ENCODE peak calls at places on chromosomes 6 and 20, in eight cellular contexts. One of them, this sample, is unnamed. For H3K4me1, the result is how much of the 10 kb centered on the place peaks cover.

GRCh38 chr6:74534485-74535211 is 671.2 kb downstream of the COL12A1 start:
- DNase-seq in A549: peak
- DNase-seq in K562: no peak
- DNase-seq in transverse colon: no peak
- DNase-seq in ovary: no peak
- DNase-seq in esophagus muscularis mucosa: no peak
- DNase-seq in H1: no peak
- DNase-seq in GM12878: no peak
- DNase-seq in this sample: no peak

GRCh38 chr20:22597303-22597702 is 12.9 kb upstream of the FOXA2 start:
- DNase-seq in A549: no peak
- DNase-seq in K562: no peak
- DNase-seq in transverse colon: no peak
- DNase-seq in ovary: no peak
- DNase-seq in esophagus muscularis mucosa: no peak
- DNase-seq in H1: no peak
- DNase-seq in GM12878: no peak
- DNase-seq in this sample: no peak

GRCh38 chr6:27759930-27760329 is 152.3 kb downstream of the OR2B2 start:
- DNase-seq in A549: no peak
- DNase-seq in K562: peak
- DNase-seq in transverse colon: no peak
- DNase-seq in ovary: no peak
- DNase-seq in esophagus muscularis mucosa: no peak
- DNase-seq in H1: no peak
- DNase-seq in GM12878: no peak
- DNase-seq in this sample: no peak

GRCh38 chr20:46631874-46632446 is 19.3 kb downstream of the SLC13A3 start:
- DNase-seq in A549: no peak
- DNase-seq in K562: no peak
- DNase-seq in transverse colon: no peak
- DNase-seq in ovary: no peak
- DNase-seq in esophagus muscularis mucosa: no peak
- DNase-seq in H1: no peak
- DNase-seq in GM12878: no peak
- DNase-seq in this sample: no peak

GRCh38 chr20:4858000-4858399 is 136.3 kb downstream of the PRND start:
- DNase-seq in A549: no peak
- DNase-seq in K562: no peak
- DNase-seq in transverse colon: no peak
- DNase-seq in ovary: no peak
- DNase-seq in esophagus muscularis mucosa: no peak
- DNase-seq in H1: no peak
- DNase-seq in GM12878: no peak
- DNase-seq in this sample: no peak

GRCh38 chr6:87641065-87641692 is 51.2 kb downstream of the ORC3 start:
- DNase-seq in A549: no peak
- DNase-seq in K562: no peak
- DNase-seq in transverse colon: no peak
- DNase-seq in ovary: no peak
- DNase-seq in esophagus muscularis mucosa: no peak
- DNase-seq in H1: no peak
- DNase-seq in GM12878: no peak
- DNase-seq in this sample: no peak

GRCh38 chr20:21029356-21029755 is 76.8 kb downstream of the LINC00237 start:
- DNase-seq in A549: no peak
- DNase-seq in K562: no peak
- DNase-seq in transverse colon: no peak
- DNase-seq in ovary: no peak
- DNase-seq in esophagus muscularis mucosa: no peak
- DNase-seq in H1: no peak
- DNase-seq in GM12878: no peak
- DNase-seq in this sample: no peak

GRCh38 chr6:32252326-32253009 is 28.6 kb upstream of the NOTCH4 start:
- DNase-seq in A549: no peak
- DNase-seq in K562: no peak
- DNase-seq in transverse colon: no peak
- DNase-seq in ovary: no peak
- DNase-seq in esophagus muscularis mucosa: no peak
- DNase-seq in H1: no peak
- DNase-seq in GM12878: no peak
- DNase-seq in this sample: no peak

GRCh38 chr6:13098006-13098405 is 230.3 kb downstream of the TBC1D7 start:
- DNase-seq in A549: no peak
- DNase-seq in K562: no peak
- DNase-seq in transverse colon: no peak
- DNase-seq in ovary: no peak
- DNase-seq in esophagus muscularis mucosa: no peak
- DNase-seq in H1: no peak
- DNase-seq in GM12878: no peak
- DNase-seq in this sample: no peak

GRCh38 chr20:38676576-38676975 is 47.7 kb upstream of the SLC32A1 start:
- DNase-seq in A549: no peak
- DNase-seq in K562: no peak
- DNase-seq in transverse colon: no peak
- DNase-seq in ovary: no peak
- DNase-seq in esophagus muscularis mucosa: no peak
- DNase-seq in H1: no peak
- DNase-seq in GM12878: no peak
- DNase-seq in this sample: no peak

GRCh38 chr6:10599046-10599445 is 77.9 kb downstream of the GCNT2 start:
- DNase-seq in A549: no peak
- DNase-seq in K562: no peak
- DNase-seq in transverse colon: no peak
- DNase-seq in ovary: no peak
- DNase-seq in esophagus muscularis mucosa: no peak
- DNase-seq in H1: no peak
- DNase-seq in GM12878: no peak
- DNase-seq in this sample: no peak

GRCh38 chr20:17917832-17918618 is 50.6 kb downstream of the SNX5 start:
- DNase-seq in A549: no peak
- DNase-seq in K562: no peak
- DNase-seq in transverse colon: no peak
- DNase-seq in ovary: no peak
- DNase-seq in esophagus muscularis mucosa: no peak
- DNase-seq in H1: no peak
- DNase-seq in GM12878: no peak
- DNase-seq in this sample: no peak

GRCh38 chr6:99178168-99178567 is 171.3 kb downstream of the FAXC start:
- DNase-seq in A549: no peak
- DNase-seq in K562: no peak
- DNase-seq in transverse colon: no peak
- DNase-seq in ovary: no peak
- DNase-seq in esophagus muscularis mucosa: no peak
- DNase-seq in H1: no peak
- DNase-seq in GM12878: no peak
- DNase-seq in this sample: no peak

GRCh38 chr6:32439708-32440214 is at the start of gene HLA-DRA:
- DNase-seq in A549: no peak
- DNase-seq in K562: peak
- DNase-seq in transverse colon: no peak
- DNase-seq in ovary: no peak
- DNase-seq in esophagus muscularis mucosa: no peak
- DNase-seq in H1: no peak
- DNase-seq in GM12878: peak
- DNase-seq in this sample: no peak

GRCh38 chr6:151136141-151136755 is 103.5 kb upstream of the AKAP12 start:
- DNase-seq in A549: no peak
- DNase-seq in K562: no peak
- DNase-seq in transverse colon: no peak
- DNase-seq in ovary: no peak
- DNase-seq in esophagus muscularis mucosa: no peak
- DNase-seq in H1: no peak
- DNase-seq in GM12878: no peak
- DNase-seq in this sample: no peak

GRCh38 chr6:138377844-138378243 is at the start of gene SMIM28:
- DNase-seq in A549: no peak
- DNase-seq in K562: no peak
- DNase-seq in transverse colon: no peak
- DNase-seq in ovary: no peak
- DNase-seq in esophagus muscularis mucosa: no peak
- DNase-seq in H1: no peak
- DNase-seq in GM12878: no peak
- DNase-seq in this sample: no peak

GRCh38 chr20:7937328-7937727 is 2.9 kb downstream of the HAO1 start:
- DNase-seq in A549: no peak
- DNase-seq in K562: no peak
- DNase-seq in transverse colon: no peak
- DNase-seq in ovary: no peak
- DNase-seq in esophagus muscularis mucosa: no peak
- DNase-seq in H1: no peak
- DNase-seq in GM12878: no peak
- DNase-seq in this sample: no peak

GRCh38 chr20:7935027-7935551 is 5.2 kb downstream of the HAO1 start:
- DNase-seq in A549: no peak
- DNase-seq in K562: no peak
- DNase-seq in transverse colon: no peak
- DNase-seq in ovary: no peak
- DNase-seq in esophagus muscularis mucosa: no peak
- DNase-seq in H1: no peak
- DNase-seq in GM12878: peak
- DNase-seq in this sample: no peak

GRCh38 chr20:7938058-7938457 is 2.2 kb downstream of the HAO1 start:
- DNase-seq in A549: no peak
- DNase-seq in K562: no peak
- DNase-seq in transverse colon: no peak
- DNase-seq in ovary: no peak
- DNase-seq in esophagus muscularis mucosa: no peak
- DNase-seq in H1: no peak
- DNase-seq in GM12878: no peak
- DNase-seq in this sample: no peak

GRCh38 chr20:7939663-7940062 is 595 bp downstream of the HAO1 start:
- DNase-seq in A549: no peak
- DNase-seq in K562: no peak
- DNase-seq in transverse colon: no peak
- DNase-seq in ovary: no peak
- DNase-seq in esophagus muscularis mucosa: no peak
- DNase-seq in H1: no peak
- DNase-seq in GM12878: no peak
- DNase-seq in this sample: no peak

GRCh38 chr20:7936735-7937078 is 3.6 kb downstream of the HAO1 start:
- DNase-seq in A549: no peak
- DNase-seq in K562: no peak
- DNase-seq in transverse colon: no peak
- DNase-seq in ovary: no peak
- DNase-seq in esophagus muscularis mucosa: no peak
- DNase-seq in H1: no peak
- DNase-seq in GM12878: no peak
- DNase-seq in this sample: no peak
- TF ChIP-seq CTCF in A549: no peak
- TF ChIP-seq CTCF in K562: no peak
- TF ChIP-seq CTCF in transverse colon: no peak
- TF ChIP-seq CTCF in ovary: no peak
- TF ChIP-seq CTCF in esophagus muscularis mucosa: no peak
- TF ChIP-seq CTCF in H1: no peak
- TF ChIP-seq CTCF in GM12878: no peak
- TF ChIP-seq CTCF in this sample: peak

DNA sequence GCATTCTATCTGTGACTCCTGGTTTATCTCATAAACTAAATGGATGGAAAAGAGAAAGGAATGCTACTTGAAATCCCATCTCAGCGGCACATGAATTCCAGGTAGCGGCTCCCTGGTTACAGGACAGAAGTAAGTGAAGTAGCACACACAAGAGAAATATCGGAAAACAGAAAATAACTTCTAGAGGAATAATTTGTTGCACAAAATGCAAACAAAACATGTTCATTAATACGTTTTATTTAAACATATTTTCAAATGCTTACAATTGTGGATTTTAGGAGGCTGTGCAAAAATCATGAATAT is 26.5 kb upstream of the RPS6KA2 start:
- DNase-seq in A549: no peak
- DNase-seq in K562: no peak
- DNase-seq in transverse colon: no peak
- DNase-seq in ovary: no peak
- DNase-seq in esophagus muscularis mucosa: no peak
- DNase-seq in H1: no peak
- DNase-seq in GM12878: no peak
- DNase-seq in this sample: no peak
- H3K4me1 ChIP-seq in A549: under half
- H3K4me1 ChIP-seq in K562: under half
- H3K4me1 ChIP-seq in transverse colon: under half
- H3K4me1 ChIP-seq in ovary: under half
- H3K4me1 ChIP-seq in esophagus muscularis mucosa: under half
- H3K4me1 ChIP-seq in H1: under half
- H3K4me1 ChIP-seq in GM12878: under half
- H3K4me1 ChIP-seq in this sample: under half

DNA sequence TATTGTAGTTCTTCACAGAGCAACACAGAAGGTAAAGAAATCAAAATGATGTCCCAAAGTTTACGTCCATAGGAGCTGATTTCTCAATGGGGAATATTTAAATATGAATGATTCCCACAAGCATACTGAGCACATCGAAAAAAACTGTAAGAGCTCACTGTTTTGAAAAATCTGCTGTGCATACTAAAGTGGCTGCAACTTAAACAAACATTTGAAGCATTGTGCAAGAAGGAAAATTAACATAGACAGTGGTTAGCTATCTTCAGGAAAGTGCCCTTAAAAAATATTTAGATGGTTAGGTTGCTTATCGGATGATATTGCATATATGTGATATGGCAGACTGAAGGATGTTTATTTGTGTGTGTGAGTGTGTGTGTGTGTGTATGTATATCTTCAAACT is 747.7 kb downstream of the RFPL4B start:
- DNase-seq in A549: no peak
- DNase-seq in K562: no peak
- DNase-seq in transverse colon: no peak
- DNase-seq in ovary: no peak
- DNase-seq in esophagus muscularis mucosa: no peak
- DNase-seq in H1: no peak
- DNase-seq in GM12878: no peak
- DNase-seq in this sample: no peak
- TF ChIP-seq EP300 in A549: no peak
- TF ChIP-seq EP300 in K562: no peak
- TF ChIP-seq EP300 in transverse colon: no peak
- TF ChIP-seq EP300 in ovary: no peak
- TF ChIP-seq EP300 in esophagus muscularis mucosa: no peak
- TF ChIP-seq EP300 in H1: no peak
- TF ChIP-seq EP300 in GM12878: no peak
- TF ChIP-seq EP300 in this sample: no peak

DNA sequence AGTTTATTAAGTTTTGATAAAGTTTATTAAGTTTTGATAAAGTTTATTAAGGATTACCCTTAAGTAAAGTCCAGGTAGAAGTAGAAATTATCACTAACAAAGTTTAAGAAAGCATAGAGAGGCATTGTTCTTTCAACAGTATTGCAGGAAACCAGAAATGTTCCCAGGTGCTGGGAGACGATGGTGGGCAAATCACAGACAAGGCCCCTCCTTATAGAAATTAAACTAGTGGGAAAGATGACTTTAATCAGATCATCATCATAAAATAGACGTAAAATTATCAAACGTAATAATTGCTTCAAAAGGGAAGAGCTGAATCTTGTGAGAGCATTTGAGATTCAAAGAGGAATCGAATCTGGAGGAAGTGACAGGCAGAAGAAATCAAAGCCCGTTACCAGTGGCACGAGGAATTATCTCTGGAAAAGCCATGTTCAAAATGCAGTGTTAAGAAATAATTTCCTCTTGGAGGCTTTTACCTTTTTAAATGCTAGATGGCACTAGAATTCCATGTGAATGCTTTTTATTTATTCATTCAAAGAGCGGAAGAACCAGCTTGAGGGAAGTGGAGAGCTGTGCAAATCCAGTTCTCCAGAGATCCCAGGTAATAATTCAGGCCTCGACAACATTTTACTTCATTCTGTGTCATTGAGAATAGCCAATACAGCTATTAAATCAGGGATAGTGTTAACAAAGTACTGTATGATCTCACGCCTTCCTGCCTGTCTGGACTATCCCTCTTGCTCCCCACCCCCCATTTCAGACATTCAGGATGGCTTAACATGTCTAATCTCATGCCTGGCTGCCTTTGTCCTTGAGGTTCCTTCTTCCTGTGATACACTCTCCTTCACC is 1.0 kb upstream of the APMAP start:
- DNase-seq in A549: peak
- DNase-seq in K562: no peak
- DNase-seq in transverse colon: no peak
- DNase-seq in ovary: no peak
- DNase-seq in esophagus muscularis mucosa: no peak
- DNase-seq in H1: no peak
- DNase-seq in GM12878: no peak
- DNase-seq in this sample: no peak
- TF ChIP-seq CTCF in A549: peak
- TF ChIP-seq CTCF in K562: peak
- TF ChIP-seq CTCF in transverse colon: peak
- TF ChIP-seq CTCF in ovary: peak
- TF ChIP-seq CTCF in esophagus muscularis mucosa: peak
- TF ChIP-seq CTCF in H1: no peak
- TF ChIP-seq CTCF in GM12878: peak
- TF ChIP-seq CTCF in this sample: peak